ENCODE peak calls at places on chromosomes 5 and 9, in nine cellular contexts. W is T follicular helper cell; T is foreskin fibroblast; H is activated T-cell treated with anti-CD3 and anti-CD28 coated beads, Interleukin-2, amount 50 U/mL, for 72 hours; I is stimulated activated CD4-positive, alpha-beta T cell treated with anti-CD3 and anti-CD28 coated beads, Interleukin-2, amount 100 ng/mL, for 24 hours; Q is activated T-helper 1 cell treated with anti-CD3 and anti-CD28 coated beads, Interleukin-12 subunit alpha, Interleukin-12 subunit beta, Interleukin-2, Interleukin-4 antibody, amounts not matched to agents 30 ng/mL and 10 ng/mL and 1 ng/mL, durations not matched to agents 14 hours and 24 hours and 36 hours; C is Panc1; B is astrocyte of the spinal cord; F is small intestine. N is an unnamed sample.

GRCh38 chr9:131008909-131009618 is at the start of gene LAMC3:
- DNase-seq in Q (no peak), H (peak; percentile 6), I (peak; percentile 25), W (no peak), T (no peak), B (no peak), C (no peak), F (no peak), N (no peak)

GRCh38 chr5:114237766-114238165 is 124.1 kb upstream of the KCNN2 start:
- DNase-seq in T (peak; percentile 79), H (no peak), Q (no peak), W (no peak), B (peak; percentile 73), C (no peak), I (no peak), F (no peak), N (peak; percentile 93)

GRCh38 chr5:157219491-157220271 is 39.0 kb downstream of the ITK start:
- DNase-seq in C (no peak), B (no peak), W (no peak), T (no peak), I (no peak), F (no peak), H (peak; percentile 66), Q (peak; percentile 43), N (no peak)

GRCh38 chr5:111694183-111694582 is 62.8 kb downstream of the NREP start:
- DNase-seq in Q (no peak), H (no peak), I (no peak), T (peak; percentile 84), C (no peak), W (no peak), B (no peak), F (no peak), N (peak; percentile 93)

GRCh38 chr5:148720257-148720656 is 65.9 kb upstream of the HTR4 start:
- DNase-seq in Q (no peak), W (no peak), H (no peak), F (no peak), I (no peak), T (no peak), B (no peak), C (no peak), N (no peak)

GRCh38 chr9:130932220-130933069 is 6.6 kb downstream of the FIBCD1 start:
- DNase-seq in H (no peak), T (peak; percentile 67), Q (no peak), I (no peak), C (no peak), W (no peak), F (no peak), B (no peak), N (no peak)

GRCh38 chr5:98930972-98931762 is 2.4 kb upstream of the CHD1 start:
- DNase-seq in B (no peak), T (no peak), F (no peak), Q (no peak), I (no peak), C (no peak), W (no peak), H (no peak), N (no peak)

GRCh38 chr5:117486291-117486690 is 911.7 kb upstream of the SEMA6A start:
- DNase-seq in C (no peak), I (no peak), W (no peak), F (no peak), T (no peak), B (no peak), Q (no peak), H (no peak), N (no peak)

GRCh38 chr5:179309751-179310320 is 35.4 kb downstream of the ADAMTS2 start:
- DNase-seq in W (no peak), B (no peak), Q (no peak), C (no peak), T (no peak), I (no peak), H (no peak), F (no peak), N (no peak)

GRCh38 chr5:149452665-149453617 is 73.8 kb upstream of the IL17B start:
- DNase-seq in Q (no peak), I (no peak), F (no peak), B (peak; percentile 96), W (no peak), C (no peak), T (peak; percentile 93), H (no peak), N (peak; percentile 87)

GRCh38 chr9:128683340-128684064 is 5.5 kb upstream of the SET start:
- DNase-seq in Q (no peak), W (no peak), C (no peak), T (no peak), B (peak; percentile 22), F (peak; percentile 78), H (peak; percentile 52), I (peak; percentile 46), N (peak; percentile 49)

GRCh38 chr5:158451203-158451982 is 592.4 kb upstream of the CLINT1 start:
- DNase-seq in I (no peak), W (no peak), F (no peak), B (peak; percentile 83), T (peak; percentile 72), Q (no peak), H (no peak), C (no peak), N (peak; percentile 81)

GRCh38 chr9:110767559-110768063 is 99.0 kb downstream of the MUSK start:
- DNase-seq in Q (no peak), W (no peak), F (no peak), I (no peak), B (peak; percentile 71), T (peak; percentile 44), H (no peak), C (no peak), N (peak; percentile 83)

GRCh38 chr9:110936719-110937452 is 101.4 kb downstream of the LPAR1 start:
- DNase-seq in C (no peak), B (peak; percentile 84), I (no peak), T (peak; percentile 80), Q (no peak), H (no peak), F (no peak), W (no peak), N (peak; percentile 79)

GRCh38 chr5:56078675-56079500 is 84.1 kb upstream of the IL6ST start:
- DNase-seq in W (no peak), I (no peak), C (no peak), B (no peak), F (no peak), H (no peak), Q (no peak), T (peak; percentile 78), N (peak; percentile 85)

GRCh38 chr9:131856105-131856504 is 116.2 kb upstream of the RAPGEF1 start:
- DNase-seq in F (no peak), H (no peak), Q (no peak), I (no peak), C (no peak), B (no peak), T (no peak), W (no peak), N (no peak)

GRCh38 chr5:101482931-101483330 is 579.8 kb upstream of the ST8SIA4 start:
- DNase-seq in W (no peak), C (no peak), B (no peak), Q (no peak), I (no peak), T (no peak), F (no peak), H (no peak), N (no peak)

GRCh38 chr5:107123014-107123413 is 547.7 kb downstream of the EFNA5 start:
- DNase-seq in C (no peak), H (no peak), W (no peak), F (no peak), I (no peak), B (no peak), Q (no peak), T (no peak), N (no peak)

GRCh38 chr5:125521289-125521688 is 774.9 kb upstream of the ZNF608 start:
- DNase-seq in Q (no peak), I (no peak), H (no peak), B (no peak), C (no peak), F (no peak), W (no peak), T (no peak), N (no peak)

GRCh38 chr5:87268126-87268969 is 665 bp downstream of the RASA1 start:
- DNase-seq in F (peak; percentile 70), B (peak; percentile 73), H (peak; percentile 77), T (peak; percentile 51), W (peak; percentile 56), Q (peak; percentile 67), I (peak; percentile 74), C (no peak), N (peak; percentile 71)

GRCh38 chr5:10576790-10577189 is 12.9 kb downstream of the ANKRD33B start:
- DNase-seq in F (no peak), B (no peak), H (no peak), T (no peak), C (no peak), Q (no peak), W (no peak), I (no peak), N (no peak)

GRCh38 chr9:80699551-80699998 is 989.8 kb downstream of the TLE1 start:
- DNase-seq in H (no peak), T (peak; percentile 73), W (no peak), B (peak; percentile 91), F (no peak), I (no peak), C (no peak), Q (no peak), N (peak; percentile 98)

GRCh38 chr9:133116346-133117231 is 4.5 kb downstream of the RALGDS start:
- DNase-seq in B (no peak), W (no peak), H (no peak), Q (no peak), I (no peak), T (no peak), F (peak; percentile 82), C (no peak), N (no peak)

GRCh38 chr5:163917741-163918140 is 412.3 kb downstream of the MAT2B start:
- DNase-seq in W (no peak), I (no peak), H (no peak), B (no peak), T (no peak), F (no peak), Q (no peak), C (no peak), N (peak; percentile 28)

GRCh38 chr5:154260224-154260859 is 69.8 kb downstream of the GALNT10 start:
- DNase-seq in C (no peak), W (no peak), Q (no peak), I (no peak), T (peak; percentile 27), H (no peak), B (no peak), F (no peak), N (peak; percentile 56)

GRCh38 chr9:72974501-72974900 is 21.6 kb upstream of the ALDH1A1 start:
- DNase-seq in Q (no peak), F (no peak), C (no peak), B (no peak), W (no peak), T (no peak), H (no peak), I (no peak), N (no peak)

GRCh38 chr9:108468364-108468763 is 387.4 kb downstream of the ACTL7B start:
- DNase-seq in Q (no peak), T (peak; percentile 39), F (peak; percentile 14), W (no peak), H (peak; percentile 11), C (no peak), B (no peak), I (peak; percentile 38), N (peak; percentile 20)

GRCh38 chr5:1736065-1736464 is 63.6 kb downstream of the MRPL36 start:
- DNase-seq in Q (no peak), I (no peak), T (no peak), W (no peak), B (no peak), F (no peak), H (no peak), C (no peak), N (no peak)

GRCh38 chr9:33718987-33719386 is 76.4 kb upstream of the PRSS3 start:
- DNase-seq in T (no peak), F (no peak), B (no peak), Q (no peak), W (no peak), I (no peak), C (no peak), H (no peak), N (no peak)

GRCh38 chr5:172405226-172405625 is 49.1 kb downstream of the SH3PXD2B start:
- DNase-seq in T (no peak), C (no peak), Q (no peak), W (no peak), F (no peak), I (no peak), B (no peak), H (no peak), N (no peak)

GRCh38 chr9:73050062-73050814 is 97.4 kb upstream of the ALDH1A1 start:
- DNase-seq in C (no peak), W (no peak), Q (no peak), B (peak; percentile 14), T (peak; percentile 34), H (no peak), I (no peak), F (no peak), N (peak; percentile 36)

N was measured in fibroblast of lung.